ENCODE peak calls at places on chromosomes 13 and 19, in four cellular contexts. Q, G, C and J are unnamed samples. For H3K79me2, the result is how much of the 10 kb centered on the place peaks cover.

GRCh38 chr19:33683881-33684549 is 62.3 kb downstream of the CHST8 start:
- DNase-seq in C (peak), G (peak), Q (peak), J (peak)

GRCh38 chr13:100694722-100695644 is 20.4 kb upstream of the TMTC4 start:
- DNase-seq in G (peak), Q (peak), C (peak), J (peak)

GRCh38 chr19:53467138-53467502 is 413 bp upstream of the ZNF813 start:
- DNase-seq in Q (no peak), C (no peak), G (peak), J (no peak)

GRCh38 chr19:49874503-49875157 is 2.5 kb downstream of the AKT1S1 start:
- DNase-seq in Q (no peak), C (no peak), G (no peak), J (no peak)

GRCh38 chr19:43809762-43810696 is 7.8 kb upstream of the LYPD5 start:
- DNase-seq in G (peak), C (peak), Q (peak), J (peak)

GRCh38 chr13:66001136-66001535 is 1229.0 kb downstream of the PCDH9 start:
- DNase-seq in G (no peak), Q (no peak), C (no peak), J (no peak)

GRCh38 chr13:33349996-33350826 is 64.7 kb upstream of the STARD13 start:
- DNase-seq in C (peak), G (peak), Q (no peak), J (peak)

GRCh38 chr13:32019612-32020233 is 11.9 kb upstream of the FRY start:
- DNase-seq in Q (peak), G (peak), C (peak), J (peak)

GRCh38 chr13:109858319-109858718 is 71.9 kb upstream of the IRS2 start:
- DNase-seq in C (no peak), G (no peak), Q (no peak), J (no peak)

GRCh38 chr13:72500851-72501250 is 226.6 kb downstream of the MZT1 start:
- DNase-seq in Q (no peak), C (no peak), G (no peak), J (no peak)

GRCh38 chr13:70457474-70457873 is 349.2 kb upstream of the KLHL1 start:
- DNase-seq in G (peak), Q (no peak), C (no peak), J (no peak)

GRCh38 chr13:91211548-91211947 is 135.9 kb upstream of the MIR17HG start:
- DNase-seq in C (no peak), Q (no peak), G (no peak), J (no peak)

GRCh38 chr19:8826371-8826770 is 5.7 kb downstream of the ZNF558 start:
- DNase-seq in Q (no peak), G (no peak), C (no peak), J (no peak)

GRCh38 chr19:40603071-40603718 is 2.0 kb downstream of the LTBP4 start:
- DNase-seq in G (peak), Q (peak), C (no peak), J (peak)

GRCh38 chr13:112974676-112975075 is 5.7 kb downstream of the MCF2L start:
- DNase-seq in G (no peak), Q (no peak), C (no peak), J (peak)

GRCh38 chr19:5850743-5851293 is 431 bp downstream of the FUT3 start:
- DNase-seq in G (no peak), C (peak), Q (no peak), J (peak)

GRCh38 chr13:66195238-66195637 is 1034.9 kb downstream of the PCDH9 start:
- DNase-seq in Q (no peak), C (no peak), G (no peak), J (no peak)

GRCh38 chr19:40305403-40305802 is 20.3 kb upstream of the AKT2 start:
- DNase-seq in C (peak), G (peak), Q (peak), J (peak)

GRCh38 chr19:31882709-31883108 is 462.7 kb upstream of the ZNF507 start:
- DNase-seq in C (no peak), Q (no peak), G (no peak), J (no peak)

GRCh38 chr19:51664997-51665396 is 18.4 kb upstream of the SIGLEC14 start:
- DNase-seq in Q (no peak), C (peak), G (no peak), J (peak)

GRCh38 chr13:26022538-26023292 is 29.1 kb downstream of the SHISA2 start:
- DNase-seq in Q (no peak), G (peak), C (peak), J (peak)

GRCh38 chr13:20960663-20961309 is 58.2 kb upstream of the XPO4 start:
- DNase-seq in C (no peak), G (no peak), Q (peak), J (no peak)

GRCh38 chr19:7831452-7831851 is 1.4 kb downstream of the EVI5L start:
- DNase-seq in Q (peak), G (peak), C (peak), J (peak)

GRCh38 chr13:32023698-32024097 is 7.9 kb upstream of the FRY start:
- DNase-seq in Q (no peak), C (peak), G (no peak), J (peak)

GRCh38 chr19:19405919-19406877 is 723 bp downstream of the GATAD2A start:
- DNase-seq in G (peak), Q (no peak), C (peak), J (peak)

GRCh38 chr13:36163303-36163702 is 32.1 kb upstream of the DCLK1 start:
- DNase-seq in C (no peak), G (no peak), Q (no peak), J (no peak)

GRCh38 chr19:16198363-16198636 is 589 bp downstream of the AP1M1 start:
- DNase-seq in Q (no peak), C (no peak), G (peak), J (peak)

GRCh38 chr19:46648070-46648960 is 12.3 kb upstream of the GNG8 start:
- DNase-seq in C (no peak), Q (no peak), G (no peak), J (no peak)

GRCh38 chr13:36673838-36674326 is at the start of gene SERTM1:
- DNase-seq in G (peak), Q (no peak), C (no peak), J (peak)

GRCh38 chr19:12840091-12841079 is 2.1 kb downstream of the MAST1 start:
- DNase-seq in C (peak), Q (no peak), G (peak), J (peak)

GRCh38 chr19:17946965-17947784 is 14.4 kb downstream of the CCDC124 start:
- DNase-seq in C (no peak), G (no peak), Q (peak), J (no peak)

GRCh38 chr13:23069571-23069970 is 111.2 kb upstream of the SGCG start:
- DNase-seq in C (peak), G (no peak), Q (no peak), J (peak)

GRCh38 chr19:39497850-39498261 is 891 bp upstream of the DLL3 start:
- DNase-seq in Q (peak), C (peak), G (peak), J (peak)

GRCh38 chr19:43438291-43439162 is 23.8 kb downstream of the TEX101 start:
- DNase-seq in C (peak), G (peak), Q (no peak), J (peak)

GRCh38 chr13:78660130-78660857 is 1.3 kb upstream of the OBI1 start:
- DNase-seq in C (peak), G (no peak), Q (peak), J (no peak)

GRCh38 chr13:78657699-78658629 is 991 bp downstream of the OBI1 start:
- DNase-seq in Q (peak), G (no peak), C (peak), J (peak)

GRCh38 chr13:78655906-78656305 is 3.0 kb downstream of the OBI1 start:
- DNase-seq in G (no peak), C (no peak), Q (no peak), J (no peak)

GRCh38 chr13:78659450-78660110 is 625 bp upstream of the OBI1 start:
- DNase-seq in Q (no peak), C (no peak), G (no peak), J (peak)

GRCh38 chr13:78658630-78659449 is at the start of gene OBI1:
- DNase-seq in Q (peak), C (peak), G (peak), J (peak)
- H3K79me2 ChIP-seq in Q (under half), C (under half), G (under half), J (under half)

GRCh38 chr13:30805603-30806011 is 70.3 kb downstream of the ALOX5AP start:
- DNase-seq in C (no peak), Q (peak), G (no peak), J (no peak)

GRCh38 chr13:30807392-30807791 is 72.0 kb downstream of the ALOX5AP start:
- DNase-seq in Q (no peak), G (no peak), C (no peak), J (no peak)

GRCh38 chr13:30808600-30808999 is 73.3 kb downstream of the ALOX5AP start:
- DNase-seq in G (no peak), Q (no peak), C (no peak), J (peak)

GRCh38 chr13:30805132-30805537 is 69.8 kb downstream of the ALOX5AP start:
- DNase-seq in Q (peak), C (no peak), G (no peak), J (no peak)

DNA sequence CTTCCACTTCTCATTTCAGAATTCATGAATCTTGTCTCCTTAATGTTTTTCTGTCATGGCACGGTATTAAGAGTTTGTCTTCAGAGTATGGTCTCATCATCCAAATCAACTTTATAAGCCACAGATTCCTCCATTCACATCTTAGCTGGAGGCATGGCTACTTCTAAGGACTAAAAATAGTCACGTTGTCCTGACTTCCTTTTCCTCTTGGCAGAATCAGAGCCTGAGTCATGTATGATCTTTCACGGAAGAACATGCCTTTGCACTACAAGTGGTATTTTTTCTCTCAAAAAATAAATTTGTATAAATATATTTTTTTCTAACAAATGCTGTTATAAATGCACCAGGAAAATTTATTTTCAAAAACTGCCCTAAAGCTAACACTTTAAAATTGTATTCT is 71.4 kb downstream of the ALOX5AP start:
- DNase-seq in G (no peak), C (peak), Q (no peak), J (peak)
- H3K79me2 ChIP-seq in G (under half), C (under half), Q (under half), J (under half)

GRCh38 chr19:2902590-2903218 is 2.0 kb downstream of the ZNF57 start:
- DNase-seq in G (peak), C (no peak), Q (peak), J (peak)
- H3K79me2 ChIP-seq in G (under half), C (under half), Q (half or more), J (under half)

DNA sequence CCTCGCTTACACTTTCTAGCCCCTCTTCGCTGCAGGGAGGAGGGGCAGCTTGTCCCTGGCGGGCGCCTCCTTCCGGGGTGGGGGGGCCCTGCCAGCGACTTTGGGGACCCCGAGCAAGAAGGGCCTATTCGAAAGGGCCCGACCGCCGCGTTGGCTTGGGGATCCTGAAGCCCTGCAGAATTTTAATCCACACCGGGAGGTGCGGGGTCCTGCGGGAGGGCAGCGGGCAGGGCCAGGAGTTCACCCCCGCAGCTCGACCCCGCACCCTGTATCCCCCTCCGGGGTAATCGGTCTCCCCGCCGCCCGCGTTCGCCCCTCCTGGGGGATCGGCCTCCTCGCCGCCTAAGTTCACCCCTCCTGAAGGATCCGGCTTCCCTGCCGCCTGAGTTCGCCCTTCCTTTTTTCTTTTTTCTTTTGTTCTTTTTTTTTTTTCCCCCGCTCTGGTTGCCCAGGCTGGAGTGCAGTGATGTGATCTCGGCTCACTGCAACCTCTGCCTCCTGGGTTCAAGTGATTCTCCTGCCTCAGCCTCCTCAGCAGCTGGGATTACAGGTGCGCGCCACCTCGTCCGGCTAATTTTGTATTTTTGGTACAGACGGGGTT is 688 bp downstream of the MOB3A start:
- DNase-seq in Q (no peak), G (no peak), C (no peak), J (peak)
- H3K79me2 ChIP-seq in Q (under half), G (under half), C (under half), J (under half)

GRCh38 chr19:55680339-55681130 is 5.5 kb downstream of the EPN1 start:
- DNase-seq in C (no peak), G (no peak), Q (no peak), J (no peak)
- H3K79me2 ChIP-seq in C (half or more), G (half or more), Q (half or more), J (half or more)

DNA sequence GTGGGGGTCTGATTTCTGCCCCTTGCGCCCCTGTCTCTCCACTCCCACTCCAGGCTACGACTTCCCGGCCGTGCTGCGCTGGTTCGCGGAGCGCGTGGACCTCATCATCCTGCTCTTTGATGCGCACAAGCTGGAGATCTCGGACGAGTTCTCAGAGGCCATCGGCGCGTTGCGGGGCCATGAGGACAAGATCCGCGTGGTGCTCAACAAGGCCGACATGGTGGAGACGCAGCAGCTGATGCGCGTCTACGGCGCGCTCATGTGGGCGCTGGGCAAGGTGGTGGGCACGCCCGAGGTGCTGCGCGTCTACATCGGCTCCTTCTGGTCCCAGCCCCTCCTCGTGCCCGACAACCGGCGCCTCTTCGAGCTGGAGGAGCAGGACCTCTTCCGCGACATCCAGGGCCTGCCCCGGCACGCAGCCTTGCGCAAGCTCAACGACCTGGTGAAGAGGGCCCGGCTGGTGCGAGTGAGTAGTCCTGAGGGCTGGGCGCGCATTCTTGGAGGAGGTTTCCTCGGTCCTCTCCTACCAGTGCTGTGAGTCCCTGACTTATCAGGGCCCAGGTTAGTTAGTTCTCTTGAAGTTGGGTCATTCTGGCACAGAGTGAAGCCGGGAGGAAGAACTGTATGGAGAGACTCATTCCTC is 12.7 kb downstream of the EHD2 start:
- DNase-seq in C (no peak), G (no peak), Q (no peak), J (no peak)
- H3K79me2 ChIP-seq in C (half or more), G (under half), Q (under half), J (half or more)

DNA sequence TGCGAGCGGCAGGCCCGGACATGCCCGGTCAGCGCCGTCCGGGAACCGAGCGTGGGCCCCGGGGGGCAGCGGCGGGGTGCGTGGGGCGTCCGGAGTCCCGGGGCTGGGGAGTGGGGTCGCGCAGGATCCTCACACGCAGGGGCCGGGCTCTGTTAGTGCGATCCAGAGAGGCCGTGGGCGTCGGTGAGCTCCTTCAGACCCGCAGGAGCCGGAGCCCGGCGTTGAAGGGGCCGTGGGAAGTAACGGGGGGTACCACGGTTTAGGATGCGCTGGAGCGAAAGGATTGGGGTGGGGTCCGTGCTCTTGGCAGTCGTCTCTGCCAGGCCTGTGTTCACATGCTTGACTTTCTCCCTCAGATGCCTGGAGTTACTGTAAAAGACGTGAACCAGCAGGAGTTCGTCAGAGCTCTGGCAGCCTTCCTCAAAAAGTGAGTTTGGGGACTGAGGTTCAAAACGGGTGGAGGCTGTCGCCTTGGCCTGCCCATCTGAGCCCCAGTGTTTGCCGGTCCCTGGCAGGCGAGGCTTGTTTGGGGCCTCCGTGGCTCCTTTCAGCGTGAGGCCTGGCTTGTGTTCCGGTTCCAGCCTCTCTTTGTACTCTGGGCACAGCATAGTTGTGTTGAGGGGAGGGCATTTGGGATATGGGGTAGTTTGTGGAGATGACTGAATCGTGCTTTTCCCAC is 503 bp downstream of the RPS19 start:
- DNase-seq in C (peak), G (no peak), Q (no peak), J (peak)
- H3K79me2 ChIP-seq in C (half or more), G (half or more), Q (half or more), J (half or more)